ENCODE peak calls at places on chromosomes 1 and 21, in four cellular contexts. One of them, this sample, is unnamed.

GRCh38 chr1:17586172-17586963 is 46.9 kb downstream of the ARHGEF10L start:
- DNase-seq in CD4-positive, CD25-positive, alpha-beta regulatory T cell: no peak
- DNase-seq in esophagus squamous epithelium: no peak
- DNase-seq in upper lobe of left lung: peak; percentile 73
- DNase-seq in this sample: no peak

GRCh38 chr1:243930822-243931671 is 81.0 kb upstream of the AKT3 start:
- DNase-seq in upper lobe of left lung: no peak
- DNase-seq in CD4-positive, CD25-positive, alpha-beta regulatory T cell: no peak
- DNase-seq in esophagus squamous epithelium: no peak
- DNase-seq in this sample: no peak

GRCh38 chr1:44811714-44812151 is 3.4 kb downstream of the BTBD19 start:
- DNase-seq in upper lobe of left lung: no peak
- DNase-seq in CD4-positive, CD25-positive, alpha-beta regulatory T cell: no peak
- DNase-seq in esophagus squamous epithelium: no peak
- DNase-seq in this sample: no peak

GRCh38 chr1:153800516-153800915 is 25.3 kb downstream of the SLC27A3 start:
- DNase-seq in upper lobe of left lung: no peak
- DNase-seq in esophagus squamous epithelium: no peak
- DNase-seq in CD4-positive, CD25-positive, alpha-beta regulatory T cell: no peak
- DNase-seq in this sample: no peak

GRCh38 chr1:117077267-117077666 is 17.1 kb downstream of the TTF2 start:
- DNase-seq in CD4-positive, CD25-positive, alpha-beta regulatory T cell: no peak
- DNase-seq in esophagus squamous epithelium: no peak
- DNase-seq in upper lobe of left lung: no peak
- DNase-seq in this sample: no peak

GRCh38 chr1:181551249-181551648 is 67.9 kb downstream of the CACNA1E start:
- DNase-seq in CD4-positive, CD25-positive, alpha-beta regulatory T cell: no peak
- DNase-seq in upper lobe of left lung: no peak
- DNase-seq in esophagus squamous epithelium: no peak
- DNase-seq in this sample: no peak

GRCh38 chr1:200028586-200029034 is 1.1 kb downstream of the NR5A2 start:
- DNase-seq in CD4-positive, CD25-positive, alpha-beta regulatory T cell: no peak
- DNase-seq in esophagus squamous epithelium: no peak
- DNase-seq in upper lobe of left lung: no peak
- DNase-seq in this sample: no peak

GRCh38 chr1:180503274-180503862 is 991 bp upstream of the ACBD6 start:
- DNase-seq in upper lobe of left lung: no peak
- DNase-seq in esophagus squamous epithelium: no peak
- DNase-seq in CD4-positive, CD25-positive, alpha-beta regulatory T cell: no peak
- DNase-seq in this sample: no peak

GRCh38 chr1:25503551-25504426 is 39.6 kb upstream of the LDLRAP1 start:
- DNase-seq in esophagus squamous epithelium: no peak
- DNase-seq in upper lobe of left lung: peak; percentile 71
- DNase-seq in CD4-positive, CD25-positive, alpha-beta regulatory T cell: peak; percentile 73
- DNase-seq in this sample: peak; percentile 29

GRCh38 chr1:168483531-168483930 is 60.3 kb downstream of the XCL2 start:
- DNase-seq in esophagus squamous epithelium: no peak
- DNase-seq in CD4-positive, CD25-positive, alpha-beta regulatory T cell: no peak
- DNase-seq in upper lobe of left lung: no peak
- DNase-seq in this sample: no peak

GRCh38 chr1:36729289-36729688 is 246.6 kb upstream of the CSF3R start:
- DNase-seq in esophagus squamous epithelium: no peak
- DNase-seq in upper lobe of left lung: no peak
- DNase-seq in CD4-positive, CD25-positive, alpha-beta regulatory T cell: no peak
- DNase-seq in this sample: no peak

GRCh38 chr1:219686171-219686570 is 73.3 kb upstream of the ZC3H11B start:
- DNase-seq in esophagus squamous epithelium: no peak
- DNase-seq in CD4-positive, CD25-positive, alpha-beta regulatory T cell: no peak
- DNase-seq in upper lobe of left lung: no peak
- DNase-seq in this sample: no peak

GRCh38 chr1:51627672-51628071 is 10.8 kb downstream of the OSBPL9 start:
- DNase-seq in upper lobe of left lung: no peak
- DNase-seq in esophagus squamous epithelium: no peak
- DNase-seq in CD4-positive, CD25-positive, alpha-beta regulatory T cell: peak; percentile 8
- DNase-seq in this sample: no peak

GRCh38 chr21:21624674-21625073 is 626.5 kb downstream of the NCAM2 start:
- DNase-seq in upper lobe of left lung: no peak
- DNase-seq in CD4-positive, CD25-positive, alpha-beta regulatory T cell: no peak
- DNase-seq in esophagus squamous epithelium: no peak
- DNase-seq in this sample: no peak

GRCh38 chr1:41045740-41046139 is 24.2 kb upstream of the SLFNL1 start:
- DNase-seq in esophagus squamous epithelium: no peak
- DNase-seq in CD4-positive, CD25-positive, alpha-beta regulatory T cell: no peak
- DNase-seq in upper lobe of left lung: peak; percentile 68
- DNase-seq in this sample: no peak

GRCh38 chr21:32114434-32115063 is 164.3 kb downstream of the MIS18A start:
- DNase-seq in esophagus squamous epithelium: no peak
- DNase-seq in CD4-positive, CD25-positive, alpha-beta regulatory T cell: no peak
- DNase-seq in upper lobe of left lung: no peak
- DNase-seq in this sample: no peak

GRCh38 chr1:40532844-40533424 is 1.5 kb downstream of the ZNF684 start:
- DNase-seq in esophagus squamous epithelium: no peak
- DNase-seq in CD4-positive, CD25-positive, alpha-beta regulatory T cell: peak; percentile 19
- DNase-seq in upper lobe of left lung: no peak
- DNase-seq in this sample: no peak

GRCh38 chr1:24416666-24417391 is 1.2 kb downstream of the NIPAL3 start:
- DNase-seq in CD4-positive, CD25-positive, alpha-beta regulatory T cell: peak; percentile 60
- DNase-seq in esophagus squamous epithelium: no peak
- DNase-seq in upper lobe of left lung: peak; percentile 60
- DNase-seq in this sample: no peak

GRCh38 chr1:193472430-193472829 is 286.0 kb upstream of the B3GALT2 start:
- DNase-seq in upper lobe of left lung: no peak
- DNase-seq in esophagus squamous epithelium: no peak
- DNase-seq in CD4-positive, CD25-positive, alpha-beta regulatory T cell: no peak
- DNase-seq in this sample: no peak

GRCh38 chr1:224996266-224996665 is 66.8 kb downstream of the DNAH14 start:
- DNase-seq in upper lobe of left lung: no peak
- DNase-seq in esophagus squamous epithelium: no peak
- DNase-seq in CD4-positive, CD25-positive, alpha-beta regulatory T cell: no peak
- DNase-seq in this sample: no peak

GRCh38 chr1:169698976-169699375 is 12.4 kb downstream of the SELL start:
- DNase-seq in CD4-positive, CD25-positive, alpha-beta regulatory T cell: peak; percentile 39
- DNase-seq in upper lobe of left lung: no peak
- DNase-seq in esophagus squamous epithelium: no peak
- DNase-seq in this sample: no peak

GRCh38 chr1:173222149-173223030 is 15.3 kb upstream of the TNFSF4 start:
- DNase-seq in CD4-positive, CD25-positive, alpha-beta regulatory T cell: no peak
- DNase-seq in esophagus squamous epithelium: no peak
- DNase-seq in upper lobe of left lung: no peak
- DNase-seq in this sample: no peak

GRCh38 chr1:91075233-91076135 is 53.6 kb upstream of the ZNF644 start:
- DNase-seq in CD4-positive, CD25-positive, alpha-beta regulatory T cell: no peak
- DNase-seq in esophagus squamous epithelium: no peak
- DNase-seq in upper lobe of left lung: no peak
- DNase-seq in this sample: no peak

GRCh38 chr1:100414693-100415092 is 62.4 kb downstream of the CDC14A start:
- DNase-seq in CD4-positive, CD25-positive, alpha-beta regulatory T cell: no peak
- DNase-seq in upper lobe of left lung: no peak
- DNase-seq in esophagus squamous epithelium: no peak
- DNase-seq in this sample: no peak

GRCh38 chr1:177945943-177946650 is 23.8 kb downstream of the SEC16B start:
- DNase-seq in esophagus squamous epithelium: no peak
- DNase-seq in upper lobe of left lung: peak; percentile 27
- DNase-seq in CD4-positive, CD25-positive, alpha-beta regulatory T cell: no peak
- DNase-seq in this sample: no peak

GRCh38 chr1:100187912-100188311 is 9.9 kb upstream of the LRRC39 start:
- DNase-seq in esophagus squamous epithelium: no peak
- DNase-seq in CD4-positive, CD25-positive, alpha-beta regulatory T cell: no peak
- DNase-seq in upper lobe of left lung: peak; percentile 59
- DNase-seq in this sample: no peak

GRCh38 chr1:184199036-184199796 is 147.7 kb downstream of the TSEN15 start:
- DNase-seq in upper lobe of left lung: no peak
- DNase-seq in esophagus squamous epithelium: no peak
- DNase-seq in CD4-positive, CD25-positive, alpha-beta regulatory T cell: no peak
- DNase-seq in this sample: no peak

GRCh38 chr1:95742591-95743089 is 508.6 kb downstream of the RWDD3 start:
- DNase-seq in CD4-positive, CD25-positive, alpha-beta regulatory T cell: no peak
- DNase-seq in upper lobe of left lung: no peak
- DNase-seq in esophagus squamous epithelium: no peak
- DNase-seq in this sample: no peak

GRCh38 chr1:115642168-115643072 is 650 bp downstream of the VANGL1 start:
- DNase-seq in esophagus squamous epithelium: no peak
- DNase-seq in upper lobe of left lung: peak; percentile 34
- DNase-seq in CD4-positive, CD25-positive, alpha-beta regulatory T cell: no peak
- DNase-seq in this sample: no peak

GRCh38 chr1:30232288-30232899 is 491.0 kb downstream of the MATN1 start:
- DNase-seq in upper lobe of left lung: no peak
- DNase-seq in esophagus squamous epithelium: no peak
- DNase-seq in CD4-positive, CD25-positive, alpha-beta regulatory T cell: no peak
- DNase-seq in this sample: peak; percentile 14

GRCh38 chr1:245079021-245079609 is 75.7 kb upstream of the KIF26B start:
- DNase-seq in esophagus squamous epithelium: no peak
- DNase-seq in CD4-positive, CD25-positive, alpha-beta regulatory T cell: no peak
- DNase-seq in upper lobe of left lung: no peak
- DNase-seq in this sample: no peak

GRCh38 chr21:18521204-18521603 is 117.6 kb upstream of the TMPRSS15 start:
- DNase-seq in upper lobe of left lung: no peak
- DNase-seq in CD4-positive, CD25-positive, alpha-beta regulatory T cell: no peak
- DNase-seq in esophagus squamous epithelium: no peak
- DNase-seq in this sample: no peak

GRCh38 chr1:174996474-174996873 is 3.3 kb upstream of the CACYBP start:
- DNase-seq in CD4-positive, CD25-positive, alpha-beta regulatory T cell: no peak
- DNase-seq in upper lobe of left lung: no peak
- DNase-seq in esophagus squamous epithelium: no peak
- DNase-seq in this sample: no peak

GRCh38 chr1:192580351-192580962 is 4.9 kb downstream of the RGS1 start:
- DNase-seq in upper lobe of left lung: no peak
- DNase-seq in esophagus squamous epithelium: no peak
- DNase-seq in CD4-positive, CD25-positive, alpha-beta regulatory T cell: peak; percentile 46
- DNase-seq in this sample: no peak

GRCh38 chr1:193592325-193592724 is 405.9 kb upstream of the B3GALT2 start:
- DNase-seq in esophagus squamous epithelium: no peak
- DNase-seq in upper lobe of left lung: no peak
- DNase-seq in CD4-positive, CD25-positive, alpha-beta regulatory T cell: peak; percentile 13
- DNase-seq in this sample: no peak

GRCh38 chr21:15688016-15688415 is 41.8 kb upstream of the USP25 start:
- DNase-seq in upper lobe of left lung: no peak
- DNase-seq in esophagus squamous epithelium: no peak
- DNase-seq in CD4-positive, CD25-positive, alpha-beta regulatory T cell: no peak
- DNase-seq in this sample: no peak

GRCh38 chr21:25878334-25878733 is 143.6 kb downstream of the GABPA start:
- DNase-seq in upper lobe of left lung: no peak
- DNase-seq in CD4-positive, CD25-positive, alpha-beta regulatory T cell: no peak
- DNase-seq in esophagus squamous epithelium: no peak
- DNase-seq in this sample: no peak

GRCh38 chr21:41681336-41681801 is 85.5 kb downstream of the RIPK4 start:
- DNase-seq in upper lobe of left lung: peak; percentile 36
- DNase-seq in CD4-positive, CD25-positive, alpha-beta regulatory T cell: no peak
- DNase-seq in esophagus squamous epithelium: no peak
- DNase-seq in this sample: no peak

GRCh38 chr1:92995420-92996130 is 34.3 kb upstream of the DIPK1A start:
- DNase-seq in CD4-positive, CD25-positive, alpha-beta regulatory T cell: no peak
- DNase-seq in upper lobe of left lung: peak; percentile 52
- DNase-seq in esophagus squamous epithelium: no peak
- DNase-seq in this sample: no peak

GRCh38 chr1:66925944-66926343 is 1.2 kb downstream of the MIER1 start:
- DNase-seq in upper lobe of left lung: no peak
- DNase-seq in CD4-positive, CD25-positive, alpha-beta regulatory T cell: no peak
- DNase-seq in esophagus squamous epithelium: no peak
- DNase-seq in this sample: no peak

GRCh38 chr1:198696211-198696610 is 57.4 kb downstream of the PTPRC start:
- DNase-seq in upper lobe of left lung: no peak
- DNase-seq in esophagus squamous epithelium: no peak
- DNase-seq in CD4-positive, CD25-positive, alpha-beta regulatory T cell: no peak
- DNase-seq in this sample: no peak
- H3K4me1 ChIP-seq in upper lobe of left lung: peaks cover 5% of the 10 kb centered on the region
- H3K4me1 ChIP-seq in esophagus squamous epithelium: no peaks in the 10 kb centered on the region
- H3K4me1 ChIP-seq in CD4-positive, CD25-positive, alpha-beta regulatory T cell: peaks cover 61% of the 10 kb centered on the region
- H3K4me1 ChIP-seq in this sample: peaks cover 39% of the 10 kb centered on the region

DNA sequence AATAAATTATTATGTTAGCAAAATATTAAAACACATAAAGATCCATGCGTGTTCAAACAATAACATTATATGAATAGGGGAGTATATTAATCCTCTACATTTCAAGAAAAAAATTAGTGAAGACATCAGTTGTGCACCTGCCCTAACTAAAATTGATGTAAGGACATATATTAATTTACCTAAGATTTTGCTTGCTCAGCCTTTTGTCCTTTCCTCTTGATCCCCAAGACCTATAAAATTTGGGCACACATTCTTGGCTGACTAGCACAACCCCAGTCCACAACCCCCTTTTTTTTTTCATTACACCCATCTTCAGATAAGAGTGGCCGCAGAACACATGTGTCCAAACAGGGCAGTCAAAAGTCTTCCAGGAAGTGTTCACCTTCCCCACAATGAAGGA is 6.6 kb downstream of the KRTAP21-2 start:
- DNase-seq in upper lobe of left lung: no peak
- DNase-seq in esophagus squamous epithelium: no peak
- DNase-seq in CD4-positive, CD25-positive, alpha-beta regulatory T cell: no peak
- DNase-seq in this sample: no peak
- H3K9me3 ChIP-seq in upper lobe of left lung: no peaks in the 10 kb centered on the region
- H3K9me3 ChIP-seq in esophagus squamous epithelium: no peaks in the 10 kb centered on the region
- H3K9me3 ChIP-seq in CD4-positive, CD25-positive, alpha-beta regulatory T cell: no peaks in the 10 kb centered on the region
- H3K9me3 ChIP-seq in this sample: no peaks in the 10 kb centered on the region

GRCh38 chr21:37386151-37386550 is 19.6 kb downstream of the DYRK1A start:
- DNase-seq in CD4-positive, CD25-positive, alpha-beta regulatory T cell: no peak
- DNase-seq in upper lobe of left lung: no peak
- DNase-seq in esophagus squamous epithelium: no peak
- DNase-seq in this sample: no peak
- H3K4me1 ChIP-seq in CD4-positive, CD25-positive, alpha-beta regulatory T cell: peaks cover 73% of the 10 kb centered on the region
- H3K4me1 ChIP-seq in upper lobe of left lung: peaks cover 54% of the 10 kb centered on the region
- H3K4me1 ChIP-seq in esophagus squamous epithelium: peaks cover 39% of the 10 kb centered on the region
- H3K4me1 ChIP-seq in this sample: peaks cover 42% of the 10 kb centered on the region

GRCh38 chr21:46057111-46057709 is 40.7 kb upstream of the COL6A2 start:
- DNase-seq in upper lobe of left lung: peak; percentile 17
- DNase-seq in CD4-positive, CD25-positive, alpha-beta regulatory T cell: no peak
- DNase-seq in esophagus squamous epithelium: no peak
- DNase-seq in this sample: no peak
- H3K9me3 ChIP-seq in upper lobe of left lung: no peaks in the 10 kb centered on the region
- H3K9me3 ChIP-seq in CD4-positive, CD25-positive, alpha-beta regulatory T cell: peaks cover 7% of the 10 kb centered on the region
- H3K9me3 ChIP-seq in esophagus squamous epithelium: no peaks in the 10 kb centered on the region
- H3K9me3 ChIP-seq in this sample: peaks cover 3% of the 10 kb centered on the region

DNA sequence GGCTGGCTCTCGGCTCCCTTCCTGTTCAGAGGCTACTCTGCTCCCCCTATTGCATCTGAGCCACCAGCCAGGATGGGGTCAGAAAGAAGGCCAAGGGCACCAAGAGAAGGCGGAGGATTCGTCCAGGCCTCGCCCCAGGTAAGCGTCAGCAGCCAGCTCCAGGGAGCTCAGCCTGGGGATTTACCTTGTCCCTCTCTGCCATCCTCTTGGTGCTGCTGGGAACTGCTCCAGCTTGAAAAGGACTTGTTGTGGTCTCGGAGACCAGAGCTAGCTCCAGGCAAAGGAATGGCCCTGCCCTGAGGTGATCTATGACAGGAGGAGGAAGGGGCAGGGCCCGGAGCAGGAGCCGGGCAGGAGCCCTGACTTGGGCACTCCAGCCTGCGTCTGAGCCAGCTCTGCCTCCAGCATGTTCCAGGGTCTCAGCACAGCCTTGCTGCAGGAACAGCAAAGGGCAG is 113.7 kb upstream of the IFFO2 start:
- DNase-seq in CD4-positive, CD25-positive, alpha-beta regulatory T cell: no peak
- DNase-seq in esophagus squamous epithelium: no peak
- DNase-seq in upper lobe of left lung: peak; percentile 92
- DNase-seq in this sample: no peak
- H3K4me1 ChIP-seq in CD4-positive, CD25-positive, alpha-beta regulatory T cell: peaks cover 61% of the 10 kb centered on the region
- H3K4me1 ChIP-seq in esophagus squamous epithelium: peaks cover 43% of the 10 kb centered on the region
- H3K4me1 ChIP-seq in upper lobe of left lung: peaks cover 70% of the 10 kb centered on the region
- H3K4me1 ChIP-seq in this sample: peaks cover 42% of the 10 kb centered on the region